ENCODE peak calls at places on chromosomes 2 and 18, in four cellular contexts. One of them, this sample, is unnamed.

GRCh38 chr2:224556381-224556780 is 28.8 kb downstream of the CUL3 start:
- DNase-seq in HFF-Myc: no peak
- DNase-seq in AG04450: no peak
- DNase-seq in astrocyte: no peak
- DNase-seq in this sample: no peak

GRCh38 chr2:164542584-164543021 is 78.7 kb downstream of the GRB14 start:
- DNase-seq in HFF-Myc: no peak
- DNase-seq in AG04450: no peak
- DNase-seq in astrocyte: peak; percentile 92
- DNase-seq in this sample: no peak

GRCh38 chr2:127118467-127118866 is 11.5 kb upstream of the BIN1 start:
- DNase-seq in HFF-Myc: no peak
- DNase-seq in AG04450: no peak
- DNase-seq in astrocyte: no peak
- DNase-seq in this sample: no peak

GRCh38 chr18:57803119-57803969 is at the start of gene ATP8B1:
- DNase-seq in HFF-Myc: no peak
- DNase-seq in AG04450: no peak
- DNase-seq in astrocyte: peak; percentile 65
- DNase-seq in this sample: peak; percentile 89

GRCh38 chr2:163701399-163702195 is 34.2 kb downstream of the FIGN start:
- DNase-seq in HFF-Myc: no peak
- DNase-seq in AG04450: no peak
- DNase-seq in astrocyte: no peak
- DNase-seq in this sample: no peak

GRCh38 chr18:3151379-3152264 is 68.1 kb downstream of the MYOM1 start:
- DNase-seq in HFF-Myc: peak; percentile 11
- DNase-seq in AG04450: no peak
- DNase-seq in astrocyte: peak; percentile 2
- DNase-seq in this sample: no peak

GRCh38 chr2:21381421-21381820 is 257.7 kb downstream of the TDRD15 start:
- DNase-seq in HFF-Myc: no peak
- DNase-seq in AG04450: peak; percentile 7
- DNase-seq in astrocyte: no peak
- DNase-seq in this sample: no peak

GRCh38 chr18:48106976-48107781 is 176.7 kb upstream of the SMAD2 start:
- DNase-seq in HFF-Myc: no peak
- DNase-seq in AG04450: no peak
- DNase-seq in astrocyte: no peak
- DNase-seq in this sample: no peak

GRCh38 chr18:76496200-76496890 is 1.3 kb upstream of the ZNF516 start:
- DNase-seq in HFF-Myc: no peak
- DNase-seq in AG04450: peak; percentile 37
- DNase-seq in astrocyte: peak; percentile 75
- DNase-seq in this sample: no peak

DNA sequence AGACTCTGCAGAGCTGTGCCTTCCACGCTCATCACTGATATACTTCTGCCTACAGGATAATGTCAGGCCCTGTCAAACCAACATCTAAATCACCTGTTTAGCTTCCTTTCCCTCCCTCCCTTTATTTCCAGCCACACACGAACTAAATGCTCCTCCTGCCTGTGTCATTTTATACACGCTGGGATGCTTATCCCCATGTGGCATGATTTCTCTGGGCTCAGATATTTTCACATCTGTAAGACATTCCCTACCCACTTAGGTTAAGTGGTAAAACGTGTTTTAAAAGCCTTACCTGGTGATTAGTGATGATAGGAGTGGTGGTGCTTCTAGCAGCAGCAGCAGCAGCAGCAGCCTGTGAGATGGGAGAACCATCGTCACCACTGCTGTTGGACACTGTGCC is 301.8 kb downstream of the LRRTM1 start:
- DNase-seq in HFF-Myc: no peak
- DNase-seq in AG04450: no peak
- DNase-seq in astrocyte: no peak
- DNase-seq in this sample: no peak
- H3K4me3 ChIP-seq in HFF-Myc: no peak overlapping the region
- H3K4me3 ChIP-seq in AG04450: no peak overlapping the region
- H3K4me3 ChIP-seq in astrocyte: no peak overlapping the region
- H3K4me3 ChIP-seq in this sample: no peak overlapping the region

GRCh38 chr2:133262888-133263287 is 305.4 kb downstream of the NCKAP5 start:
- DNase-seq in HFF-Myc: no peak
- DNase-seq in AG04450: no peak
- DNase-seq in astrocyte: no peak
- DNase-seq in this sample: no peak
- H3K4me3 ChIP-seq in HFF-Myc: no peak overlapping the region
- H3K4me3 ChIP-seq in AG04450: no peak overlapping the region
- H3K4me3 ChIP-seq in astrocyte: no peak overlapping the region
- H3K4me3 ChIP-seq in this sample: no peak overlapping the region

DNA sequence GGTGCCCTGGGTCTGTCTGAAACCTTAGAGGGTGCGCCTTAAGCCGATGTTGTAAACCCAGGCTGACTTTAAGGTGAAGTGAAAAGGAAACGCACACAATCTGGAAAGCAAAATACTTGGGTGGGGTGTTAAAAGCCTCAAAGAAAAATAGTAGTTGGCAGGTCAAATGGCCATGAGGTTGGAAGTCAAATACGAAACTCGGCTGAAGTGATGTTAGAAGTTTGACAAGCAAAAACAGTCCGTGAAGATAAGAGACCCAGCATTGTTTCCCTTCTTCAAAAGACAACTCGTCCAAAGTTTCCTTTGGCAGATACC is 1.4 kb upstream of the CDC42EP3 start:
- DNase-seq in HFF-Myc: no peak
- DNase-seq in AG04450: no peak
- DNase-seq in astrocyte: no peak
- DNase-seq in this sample: no peak
- H3K4me3 ChIP-seq in HFF-Myc: peak overlapping the region; percentile 71
- H3K4me3 ChIP-seq in AG04450: peak overlapping the region; percentile 90
- H3K4me3 ChIP-seq in astrocyte: peak overlapping the region; percentile 98
- H3K4me3 ChIP-seq in this sample: peak overlapping the region; percentile 99

GRCh38 chr2:197304556-197305011 is 6.0 kb downstream of the ANKRD44 start:
- DNase-seq in HFF-Myc: no peak
- DNase-seq in AG04450: no peak
- DNase-seq in astrocyte: no peak
- DNase-seq in this sample: no peak
- H3K4me3 ChIP-seq in HFF-Myc: no peak overlapping the region
- H3K4me3 ChIP-seq in AG04450: no peak overlapping the region
- H3K4me3 ChIP-seq in astrocyte: no peak overlapping the region
- H3K4me3 ChIP-seq in this sample: no peak overlapping the region

GRCh38 chr2:189599245-189599644 is 18.7 kb upstream of the SLC40A1 start:
- DNase-seq in HFF-Myc: no peak
- DNase-seq in AG04450: no peak
- DNase-seq in astrocyte: peak; percentile 69
- DNase-seq in this sample: no peak

GRCh38 chr2:189594305-189594704 is 13.7 kb upstream of the SLC40A1 start:
- DNase-seq in HFF-Myc: no peak
- DNase-seq in AG04450: no peak
- DNase-seq in astrocyte: no peak
- DNase-seq in this sample: no peak

GRCh38 chr2:189593115-189593514 is 12.5 kb upstream of the SLC40A1 start:
- DNase-seq in HFF-Myc: no peak
- DNase-seq in AG04450: no peak
- DNase-seq in astrocyte: no peak
- DNase-seq in this sample: no peak

GRCh38 chr2:189592353-189592984 is 11.9 kb upstream of the SLC40A1 start:
- DNase-seq in HFF-Myc: no peak
- DNase-seq in AG04450: no peak
- DNase-seq in astrocyte: no peak
- DNase-seq in this sample: no peak

DNA sequence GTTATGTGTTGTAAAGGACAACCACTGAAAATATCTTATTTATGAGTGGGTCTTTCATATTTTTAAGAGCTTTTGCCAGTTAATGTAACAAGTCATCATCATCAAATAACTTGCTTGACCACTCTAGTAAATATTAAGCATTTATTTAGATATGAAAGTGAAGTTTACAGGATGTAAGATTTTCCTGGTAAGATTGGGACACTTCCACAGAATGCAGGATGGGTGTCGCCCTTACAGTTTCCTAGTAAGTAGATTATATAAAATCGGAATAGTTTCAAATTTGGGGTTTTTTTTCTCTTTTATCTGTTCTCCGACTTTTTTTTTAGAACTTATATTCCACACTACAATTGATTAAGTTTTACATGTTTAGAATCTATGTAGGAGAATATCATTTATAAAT is 14.8 kb upstream of the SLC40A1 start:
- DNase-seq in HFF-Myc: no peak
- DNase-seq in AG04450: no peak
- DNase-seq in astrocyte: no peak
- DNase-seq in this sample: no peak
- H3K4me3 ChIP-seq in HFF-Myc: no peak overlapping the region
- H3K4me3 ChIP-seq in AG04450: no peak overlapping the region
- H3K4me3 ChIP-seq in astrocyte: no peak overlapping the region
- H3K4me3 ChIP-seq in this sample: no peak overlapping the region

DNA sequence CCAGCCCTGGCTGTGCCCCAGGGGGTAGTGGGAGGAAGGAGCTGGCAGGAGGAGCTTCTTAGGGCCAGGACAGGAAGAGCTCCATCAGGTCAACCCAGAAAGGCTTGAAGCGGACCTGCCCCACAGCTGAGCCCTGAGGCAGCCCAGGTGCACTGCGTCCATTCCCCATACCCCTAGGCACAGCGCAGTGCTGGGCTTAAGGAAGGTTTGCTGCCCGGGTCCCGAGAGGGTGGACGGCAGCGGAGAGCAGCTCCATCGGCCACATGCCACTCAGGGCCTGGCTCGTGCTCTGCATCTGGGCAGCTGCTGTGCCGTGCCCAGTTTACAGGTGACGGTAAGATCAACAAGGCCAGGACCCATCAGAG is 26.4 kb downstream of the DNMT3A start:
- DNase-seq in HFF-Myc: no peak
- DNase-seq in AG04450: no peak
- DNase-seq in astrocyte: no peak
- DNase-seq in this sample: no peak
- H3K4me3 ChIP-seq in HFF-Myc: no peak overlapping the region
- H3K4me3 ChIP-seq in AG04450: no peak overlapping the region
- H3K4me3 ChIP-seq in astrocyte: no peak overlapping the region
- H3K4me3 ChIP-seq in this sample: peak overlapping the region; percentile 0

GRCh38 chr2:237405006-237405559 is 8.9 kb downstream of the COL6A3 start:
- DNase-seq in HFF-Myc: peak; percentile 63
- DNase-seq in AG04450: no peak
- DNase-seq in astrocyte: no peak
- DNase-seq in this sample: no peak

GRCh38 chr2:237405605-237406004 is 8.4 kb downstream of the COL6A3 start:
- DNase-seq in HFF-Myc: no peak
- DNase-seq in AG04450: no peak
- DNase-seq in astrocyte: no peak
- DNase-seq in this sample: no peak

GRCh38 chr2:237404413-237404812 is 9.6 kb downstream of the COL6A3 start:
- DNase-seq in HFF-Myc: no peak
- DNase-seq in AG04450: no peak
- DNase-seq in astrocyte: no peak
- DNase-seq in this sample: no peak

GRCh38 chr2:237408280-237408679 is 5.7 kb downstream of the COL6A3 start:
- DNase-seq in HFF-Myc: no peak
- DNase-seq in AG04450: no peak
- DNase-seq in astrocyte: peak; percentile 52
- DNase-seq in this sample: no peak

DNA sequence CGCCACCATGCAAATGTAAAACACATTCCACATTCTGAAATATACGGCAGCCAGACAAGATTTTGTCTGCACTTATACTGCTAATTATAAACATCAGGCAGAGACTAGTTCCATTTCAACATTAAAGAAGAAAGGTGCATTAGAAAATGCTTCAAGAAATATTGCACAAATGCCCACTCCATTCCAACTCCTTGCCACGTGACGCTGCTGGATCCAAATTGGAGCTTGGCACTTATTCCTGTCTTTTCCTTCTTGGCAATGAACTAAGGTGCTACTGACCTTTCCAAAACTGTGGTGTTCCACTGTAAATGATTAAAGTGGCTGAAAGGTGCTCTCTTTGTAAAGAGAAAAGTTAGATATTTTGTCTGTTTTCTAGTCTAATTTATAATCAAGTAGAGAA is 6.2 kb downstream of the COL6A3 start:
- DNase-seq in HFF-Myc: no peak
- DNase-seq in AG04450: no peak
- DNase-seq in astrocyte: no peak
- DNase-seq in this sample: no peak
- H3K4me3 ChIP-seq in HFF-Myc: peak overlapping the region; percentile 82
- H3K4me3 ChIP-seq in AG04450: peak overlapping the region; percentile 100
- H3K4me3 ChIP-seq in astrocyte: no peak overlapping the region
- H3K4me3 ChIP-seq in this sample: peak overlapping the region; percentile 54

GRCh38 chr2:200616656-200617055 is 30.8 kb downstream of the AOX1 start:
- DNase-seq in HFF-Myc: no peak
- DNase-seq in AG04450: no peak
- DNase-seq in astrocyte: no peak
- DNase-seq in this sample: no peak

GRCh38 chr2:200618051-200618419 is 32.2 kb downstream of the AOX1 start:
- DNase-seq in HFF-Myc: no peak
- DNase-seq in AG04450: no peak
- DNase-seq in astrocyte: no peak
- DNase-seq in this sample: no peak

GRCh38 chr2:200617089-200618050 is 31.6 kb downstream of the AOX1 start:
- DNase-seq in HFF-Myc: no peak
- DNase-seq in AG04450: no peak
- DNase-seq in astrocyte: no peak
- DNase-seq in this sample: no peak

GRCh38 chr2:200615247-200615646 is 29.4 kb downstream of the AOX1 start:
- DNase-seq in HFF-Myc: peak; percentile 44
- DNase-seq in AG04450: peak; percentile 16
- DNase-seq in astrocyte: peak; percentile 71
- DNase-seq in this sample: no peak

DNA sequence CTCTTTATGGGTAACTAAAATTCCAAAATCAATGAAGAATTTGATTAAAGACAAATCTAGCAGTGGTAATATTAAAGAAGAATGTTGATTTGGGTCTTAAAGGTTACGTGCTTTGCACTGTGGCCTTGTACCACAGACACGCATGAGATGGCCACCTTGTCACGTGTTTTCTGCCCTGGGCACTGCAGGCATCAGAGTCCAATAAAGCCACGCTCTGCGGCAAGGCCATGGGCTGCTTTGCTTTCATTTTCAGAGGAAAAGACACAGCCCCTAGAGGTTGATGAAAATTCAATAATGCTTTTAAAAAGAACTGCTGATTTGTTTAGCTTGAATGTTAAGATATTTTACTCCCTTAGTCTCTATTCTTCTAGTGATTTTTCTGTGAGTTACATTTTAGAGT is 30.4 kb downstream of the AOX1 start:
- DNase-seq in HFF-Myc: no peak
- DNase-seq in AG04450: no peak
- DNase-seq in astrocyte: no peak
- DNase-seq in this sample: no peak
- H3K4me3 ChIP-seq in HFF-Myc: no peak overlapping the region
- H3K4me3 ChIP-seq in AG04450: no peak overlapping the region
- H3K4me3 ChIP-seq in astrocyte: no peak overlapping the region
- H3K4me3 ChIP-seq in this sample: no peak overlapping the region